ENCODE peak calls at places on chromosomes 12 and 14, in six cellular contexts. M is K562, X is Caco-2, P is tibial artery, Y is fibroblast of mammary gland, H is astrocyte of the spinal cord. N is an unnamed sample.

GRCh38 chr12:1691123-1692007 is 495 bp downstream of the ADIPOR2 start:
- DNase-seq in H (peak), Y (no peak), P (peak), M (peak), X (peak), N (no peak)

GRCh38 chr12:6070472-6071257 is 53.8 kb downstream of the VWF start:
- DNase-seq in X (peak), H (no peak), P (no peak), Y (no peak), M (no peak), N (no peak)

GRCh38 chr12:460301-461230 is 827 bp downstream of the B4GALNT3 start:
- DNase-seq in H (no peak), P (peak), X (no peak), M (no peak), Y (no peak), N (no peak)

GRCh38 chr12:128872303-128872702 is 19.0 kb downstream of the GLT1D1 start:
- DNase-seq in H (no peak), M (no peak), X (no peak), P (no peak), Y (no peak), N (no peak)

GRCh38 chr12:56338643-56339422 is at the start of gene IL23A:
- DNase-seq in P (no peak), M (no peak), X (no peak), H (peak), Y (no peak), N (no peak)

GRCh38 chr12:130031571-130032189 is 127.9 kb upstream of the TMEM132D start:
- DNase-seq in Y (peak), H (peak), M (peak), P (peak), X (peak), N (peak)

GRCh38 chr12:68587448-68587873 is 23.2 kb upstream of the RAP1B start:
- DNase-seq in P (no peak), M (no peak), Y (no peak), H (peak), X (no peak), N (no peak)

GRCh38 chr14:55427439-55427838 is 13.0 kb downstream of the TBPL2 start:
- DNase-seq in X (no peak), P (no peak), Y (no peak), M (peak), H (no peak), N (no peak)

GRCh38 chr12:103012884-103013283 is 55.4 kb downstream of the ASCL1 start:
- DNase-seq in H (no peak), Y (no peak), P (no peak), M (no peak), X (no peak), N (no peak)

GRCh38 chr12:81573228-81573627 is 185.9 kb downstream of the PPFIA2 start:
- DNase-seq in Y (peak), P (no peak), X (no peak), H (peak), M (no peak), N (peak)

GRCh38 chr14:91303091-91303923 is 58.8 kb upstream of the GPR68 start:
- DNase-seq in Y (peak), H (no peak), M (peak), X (peak), P (no peak), N (peak)

GRCh38 chr12:30531731-30532678 is 163.7 kb downstream of the IPO8 start:
- DNase-seq in M (peak), X (no peak), H (no peak), Y (no peak), P (no peak), N (no peak)
- H3K4me3 ChIP-seq in M (no peak), X (no peak), H (no peak), Y (no peak), P (no peak), N (no peak)

DNA sequence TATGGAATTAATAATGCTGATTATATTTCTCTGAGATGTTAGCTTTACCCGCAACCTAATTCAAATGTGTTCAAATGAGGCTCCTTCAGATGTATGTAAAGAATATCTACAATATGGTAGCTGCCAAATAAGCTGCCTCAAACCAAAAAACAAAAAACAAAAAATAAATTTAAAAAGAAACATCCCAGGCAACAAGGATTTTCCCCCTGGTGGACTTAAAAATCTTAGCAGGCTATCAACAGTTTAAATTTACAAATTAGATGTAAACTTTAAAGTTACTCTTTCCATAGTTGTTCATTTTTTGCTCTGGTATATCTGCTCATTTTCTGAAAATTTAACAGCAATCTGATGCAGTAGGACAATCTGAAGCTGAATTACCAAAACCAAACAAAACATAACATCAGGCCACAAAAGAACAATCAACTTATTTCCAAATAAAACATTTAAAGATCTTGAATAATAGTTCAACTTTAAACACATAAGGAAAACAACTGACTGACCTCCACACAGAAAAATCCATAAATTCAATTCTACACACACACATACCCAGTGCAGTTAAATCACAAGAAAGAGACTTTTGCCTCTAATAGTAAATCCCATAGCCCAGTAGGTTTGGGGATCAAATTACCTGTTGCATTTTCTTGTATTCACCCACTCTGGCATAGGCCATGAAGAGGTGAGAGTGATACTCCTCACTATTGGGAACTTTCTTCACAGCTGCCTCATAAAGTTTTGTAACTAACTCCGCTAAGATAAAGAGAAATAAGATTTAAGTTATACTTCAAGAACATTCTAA is 21.3 kb downstream of the NAA25 start:
- DNase-seq in P (no peak), X (no peak), M (no peak), H (no peak), Y (no peak), N (no peak)
- TF ChIP-seq CTCF in P (no peak), X (no peak), M (no peak), H (no peak), Y (peak), N (peak)

DNA sequence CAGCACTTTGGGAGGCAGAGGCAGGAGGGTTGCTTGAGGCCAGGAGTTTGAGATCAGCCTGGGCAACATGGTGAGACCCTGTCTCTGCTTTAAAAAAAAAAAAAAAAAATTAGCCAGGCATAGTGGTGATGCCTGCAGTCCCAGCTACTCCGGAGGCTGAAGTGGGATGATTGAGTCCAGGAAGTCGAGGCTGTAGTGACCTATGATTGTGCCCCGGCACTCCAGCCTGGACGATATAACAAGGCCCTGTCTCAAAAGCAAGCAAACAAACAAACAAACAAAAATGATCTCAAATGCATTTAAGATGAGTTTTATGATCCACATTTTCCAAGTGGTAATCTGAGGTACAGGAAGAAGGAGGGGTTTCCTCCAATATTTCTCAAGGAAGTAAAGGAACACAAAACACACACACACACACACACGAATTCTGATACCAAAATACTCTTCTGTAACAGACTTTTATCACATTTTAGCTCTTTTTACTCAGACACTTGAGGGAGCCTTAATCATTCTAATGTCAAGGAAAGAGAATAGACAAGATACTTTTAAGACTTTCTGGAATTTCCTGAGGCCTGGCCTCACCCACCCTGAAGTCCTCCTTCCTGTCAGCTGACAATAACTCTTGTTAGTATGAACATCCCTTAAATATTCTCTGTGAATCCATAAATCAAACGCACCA is 44.4 kb upstream of the CERS5 start:
- DNase-seq in H (peak), Y (peak), M (no peak), X (no peak), P (no peak), N (peak)
- H3K4me3 ChIP-seq in H (no peak), Y (no peak), M (no peak), X (no peak), P (no peak), N (no peak)

DNA sequence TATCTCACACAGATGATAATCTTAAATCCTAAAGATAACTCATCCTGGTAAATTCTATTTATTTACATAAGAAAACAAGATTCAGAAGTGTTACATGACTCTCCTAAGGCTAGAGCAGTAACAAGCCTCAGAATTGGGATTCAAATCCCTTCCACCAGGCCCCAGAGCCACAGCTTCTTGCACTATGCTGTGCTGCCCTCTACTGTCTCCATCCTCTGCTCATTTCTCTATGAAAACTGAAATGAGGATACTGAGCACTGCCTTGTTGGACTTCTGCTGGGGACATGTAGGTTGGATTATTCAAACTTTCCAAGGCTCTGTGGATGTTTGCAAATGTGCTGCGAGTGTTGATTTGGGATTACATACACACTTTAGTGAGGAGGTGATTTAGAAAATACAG is 23.5 kb upstream of the C12orf50 start:
- DNase-seq in Y (peak), X (peak), H (peak), P (no peak), M (peak), N (peak)
- TF ChIP-seq CTCF in Y (peak), X (peak), H (peak), P (peak), M (peak), N (peak)

GRCh38 chr12:8681129-8681902 is 16.5 kb upstream of the RIMKLB start:
- DNase-seq in X (peak), P (no peak), M (no peak), H (peak), Y (peak), N (peak)
- H3K4me3 ChIP-seq in X (no peak), P (no peak), M (no peak), H (no peak), Y (no peak), N (peak)

GRCh38 chr12:99137124-99137845 is 492.2 kb downstream of the APAF1 start:
- DNase-seq in M (no peak), P (no peak), H (no peak), Y (no peak), X (no peak), N (no peak)
- TF ChIP-seq CTCF in M (no peak), P (no peak), H (no peak), Y (no peak), X (no peak), N (no peak)

DNA sequence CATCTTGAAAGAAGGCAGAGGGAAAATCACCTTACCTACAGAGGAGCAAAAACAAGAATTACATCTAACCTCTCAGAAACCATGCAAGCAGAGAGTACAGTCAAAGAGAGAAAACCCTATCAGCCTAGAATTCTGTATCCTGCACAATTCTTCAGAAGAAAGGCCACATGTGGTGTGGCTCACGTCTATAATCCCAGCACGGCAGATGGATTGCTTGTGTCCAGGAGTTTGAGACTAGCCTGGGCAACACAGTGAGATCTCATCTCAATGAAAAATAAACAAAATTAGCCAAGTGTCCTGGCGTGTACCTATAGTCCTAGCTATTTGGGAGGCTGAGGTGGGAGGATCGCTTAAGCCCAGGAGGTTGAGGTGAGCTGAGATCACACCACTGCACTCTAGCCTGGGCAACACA is 48.2 kb downstream of the ATF7 start:
- DNase-seq in X (no peak), P (no peak), M (no peak), Y (no peak), H (no peak), N (no peak)
- H3K4me3 ChIP-seq in X (no peak), P (no peak), M (no peak), Y (no peak), H (no peak), N (no peak)

GRCh38 chr12:115421796-115422709 is 738.1 kb upstream of the TBX3 start:
- DNase-seq in M (no peak), X (no peak), H (no peak), P (no peak), Y (no peak), N (no peak)
- TF ChIP-seq CTCF in M (no peak), X (no peak), H (no peak), P (no peak), Y (no peak), N (no peak)

GRCh38 chr14:74934476-74935339 is 11.6 kb upstream of the RPS6KL1 start:
- DNase-seq in Y (no peak), H (no peak), P (no peak), X (no peak), M (no peak), N (no peak)
- H3K4me3 ChIP-seq in Y (no peak), H (no peak), P (no peak), X (no peak), M (no peak), N (no peak)

GRCh38 chr12:13345722-13346121 is 149.2 kb downstream of the EMP1 start:
- DNase-seq in M (no peak), H (no peak), Y (no peak), P (no peak), X (no peak), N (no peak)

GRCh38 chr12:13348464-13348863 is 151.9 kb downstream of the EMP1 start:
- DNase-seq in X (no peak), M (no peak), H (no peak), Y (peak), P (no peak), N (no peak)

GRCh38 chr12:13350381-13350780 is 153.9 kb downstream of the EMP1 start:
- DNase-seq in X (no peak), H (no peak), M (no peak), Y (no peak), P (no peak), N (no peak)

GRCh38 chr12:13350946-13351345 is 154.4 kb downstream of the EMP1 start:
- DNase-seq in H (no peak), M (no peak), X (no peak), P (no peak), Y (no peak), N (no peak)

GRCh38 chr12:13347241-13348043 is 150.9 kb downstream of the EMP1 start:
- DNase-seq in P (no peak), H (peak), Y (peak), M (peak), X (no peak), N (peak)
- TF ChIP-seq CTCF in P (no peak), H (peak), Y (no peak), M (no peak), X (no peak), N (no peak)